ENCODE peak calls at places on chromosomes 11 and 22, in six cellular contexts. P is hippocampal formation, M is lung microvascular endothelial cell, I is NCI-H460, O is RKO, X is ACHN. U is an unnamed sample.

GRCh38 chr22:37060801-37061610 is 9.5 kb downstream of the KCTD17 start:
- DNase-seq in I (no peak), X (no peak), O (no peak), P (no peak), M (no peak), U (no peak)

GRCh38 chr22:30262917-30263741 is 3.5 kb downstream of the OSM start:
- DNase-seq in O (peak; percentile 65), M (peak; percentile 67), P (peak; percentile 27), I (no peak), X (peak; percentile 72), U (peak; percentile 50)

GRCh38 chr11:17386331-17387084 is 2.0 kb downstream of the KCNJ11 start:
- DNase-seq in X (peak; percentile 51), P (peak; percentile 7), M (peak; percentile 65), O (peak; percentile 64), I (no peak), U (peak; percentile 26)

GRCh38 chr22:45453764-45454163 is 40.3 kb downstream of the RIBC2 start:
- DNase-seq in X (no peak), I (no peak), P (no peak), M (no peak), O (no peak), U (no peak)

GRCh38 chr11:46553746-46554204 is 40.0 kb downstream of the AMBRA1 start:
- DNase-seq in P (no peak), X (no peak), I (no peak), M (peak; percentile 91), O (peak; percentile 77), U (peak; percentile 59)

GRCh38 chr11:63708764-63709163 is 27.5 kb downstream of the RTN3 start:
- DNase-seq in P (no peak), O (no peak), X (no peak), M (no peak), I (no peak), U (no peak)

GRCh38 chr22:47036352-47036751 is 273.9 kb downstream of the TBC1D22A start:
- DNase-seq in X (no peak), M (no peak), I (no peak), P (no peak), O (no peak), U (no peak)

GRCh38 chr11:114059278-114059983 is at the start of gene ZBTB16:
- DNase-seq in X (no peak), O (no peak), M (peak; percentile 83), I (no peak), P (peak; percentile 92), U (peak; percentile 59)

GRCh38 chr11:85967457-85967856 is 101.4 kb downstream of the PICALM start:
- DNase-seq in P (no peak), M (no peak), I (no peak), O (no peak), X (no peak), U (no peak)

GRCh38 chr11:120350637-120351036 is 14.4 kb downstream of the ARHGEF12 start:
- DNase-seq in I (no peak), P (no peak), O (no peak), X (no peak), M (no peak), U (no peak)

GRCh38 chr11:21495879-21496278 is 697.0 kb upstream of the ANO5 start:
- DNase-seq in I (no peak), P (no peak), M (no peak), X (no peak), O (no peak), U (no peak)

GRCh38 chr11:60918251-60918940 is 4.4 kb downstream of the TMEM109 start:
- DNase-seq in P (no peak), I (no peak), X (no peak), O (no peak), M (no peak), U (no peak)

GRCh38 chr11:33160147-33160546 is 1.1 kb downstream of the CSTF3 start:
- DNase-seq in I (no peak), P (no peak), M (peak; percentile 66), X (peak; percentile 25), O (peak; percentile 77), U (peak; percentile 25)

GRCh38 chr11:127017482-127017881 is 16.9 kb upstream of the KIRREL3 start:
- DNase-seq in O (peak; percentile 90), X (peak; percentile 89), I (no peak), M (no peak), P (no peak), U (peak; percentile 59)

GRCh38 chr22:21660904-21661303 is 4.9 kb upstream of the PPIL2 start:
- DNase-seq in X (no peak), M (no peak), O (no peak), P (no peak), I (no peak), U (no peak)

GRCh38 chr11:132648841-132649240 is 883.5 kb downstream of the OPCML start:
- DNase-seq in I (no peak), X (no peak), P (no peak), O (no peak), M (no peak), U (no peak)

GRCh38 chr11:394034-394857 is at the start of gene PKP3:
- DNase-seq in X (peak; percentile 76), I (peak; percentile 64), O (peak; percentile 87), P (no peak), M (peak; percentile 62), U (peak; percentile 91)

GRCh38 chr11:47726878-47727514 is 11.8 kb upstream of the AGBL2 start:
- DNase-seq in P (no peak), X (no peak), O (no peak), I (no peak), M (no peak), U (no peak)

GRCh38 chr11:61544466-61544865 is 35.9 kb downstream of the LRRC10B start:
- DNase-seq in M (no peak), P (no peak), X (no peak), O (no peak), I (no peak), U (no peak)

GRCh38 chr22:42080287-42080686 is 787 bp downstream of the SMDT1 start:
- DNase-seq in M (peak; percentile 61), X (peak; percentile 33), I (peak; percentile 17), O (peak; percentile 63), P (peak; percentile 20), U (no peak)

GRCh38 chr11:200224-201003 is 6.8 kb downstream of the BET1L start:
- DNase-seq in M (no peak), X (no peak), I (no peak), P (no peak), O (no peak), U (no peak)

GRCh38 chr11:2824851-2825250 is 60.7 kb downstream of the CDKN1C start:
- DNase-seq in I (no peak), P (no peak), M (no peak), O (no peak), X (no peak), U (no peak)

GRCh38 chr11:126072821-126073594 is 10.3 kb upstream of the CDON start:
- DNase-seq in I (no peak), O (no peak), P (no peak), X (no peak), M (no peak), U (no peak)

GRCh38 chr11:117925198-117925925 is 3.8 kb downstream of the TMPRSS13 start:
- DNase-seq in X (no peak), I (no peak), M (no peak), P (no peak), O (no peak), U (no peak)

GRCh38 chr11:7622731-7623130 is 50.6 kb downstream of the CYB5R2 start:
- DNase-seq in X (no peak), I (no peak), M (no peak), P (no peak), O (no peak), U (no peak)

GRCh38 chr11:86914836-86915519 is 40.2 kb downstream of the FZD4 start:
- DNase-seq in I (no peak), M (no peak), X (no peak), O (no peak), P (no peak), U (no peak)

GRCh38 chr11:65915821-65916251 is 3.0 kb downstream of the C11orf68 start:
- DNase-seq in M (peak; percentile 97), I (peak; percentile 87), X (peak; percentile 97), O (peak; percentile 99), P (no peak), U (peak; percentile 95)

GRCh38 chr22:46895753-46896152 is 133.3 kb downstream of the TBC1D22A start:
- DNase-seq in I (no peak), O (no peak), P (no peak), X (no peak), M (peak; percentile 12), U (no peak)

GRCh38 chr22:46446799-46447198 is 90.6 kb downstream of the CELSR1 start:
- DNase-seq in M (no peak), X (no peak), P (no peak), O (no peak), I (no peak), U (no peak)

GRCh38 chr11:133386262-133386661 is 146.0 kb downstream of the OPCML start:
- DNase-seq in M (no peak), I (no peak), P (no peak), O (no peak), X (no peak), U (no peak)

GRCh38 chr11:118238947-118239346 is 13.2 kb downstream of the MPZL3 start:
- DNase-seq in P (no peak), O (no peak), M (peak; percentile 19), X (no peak), I (no peak), U (no peak)

GRCh38 chr11:9459573-9460321 is 1.1 kb upstream of the ZNF143 start:
- DNase-seq in M (peak; percentile 63), I (peak; percentile 20), O (peak; percentile 80), P (no peak), X (peak; percentile 51), U (peak; percentile 9)

GRCh38 chr11:133541331-133542095 is 9.2 kb upstream of the OPCML start:
- DNase-seq in O (no peak), I (no peak), X (no peak), M (no peak), P (no peak), U (no peak)

GRCh38 chr22:46622081-46622521 is 1.9 kb downstream of the GRAMD4 start:
- DNase-seq in O (no peak), M (no peak), X (no peak), P (peak; percentile 60), I (no peak), U (no peak)

GRCh38 chr11:44018127-44018521 is 29.7 kb upstream of the ACCSL start:
- DNase-seq in O (no peak), I (no peak), M (no peak), X (no peak), P (no peak), U (no peak)

GRCh38 chr22:49247194-49247924 is 580.3 kb downstream of the BRD1 start:
- DNase-seq in M (no peak), X (no peak), O (no peak), P (no peak), I (no peak), U (no peak)

GRCh38 chr11:73269353-73270088 is 2.6 kb upstream of the P2RY6 start:
- DNase-seq in X (no peak), P (no peak), O (no peak), M (no peak), I (no peak), U (no peak)

GRCh38 chr11:115458877-115459276 is 45.3 kb downstream of the CADM1 start:
- DNase-seq in P (no peak), I (no peak), M (no peak), X (no peak), O (no peak), U (no peak)

GRCh38 chr11:118789501-118790356 is 1.2 kb downstream of the DDX6 start:
- DNase-seq in X (peak; percentile 17), M (peak; percentile 62), P (peak; percentile 45), O (peak; percentile 69), I (no peak), U (peak; percentile 23)

U was measured in RWPE1.